ENCODE peak calls at places on chromosomes 11 and 22, in seven cellular contexts. Q is uterus, N is HepG2, T is K562, R is HCT116, B is heart left ventricle, J is endothelial cell of umbilical vein. F is an unnamed sample.

GRCh38 chr11:105042178-105042577 is 3.0 kb downstream of the CARD16 start:
- DNase-seq in Q (no peak), N (no peak), T (no peak), R (no peak), B (no peak), J (no peak), F (no peak)

GRCh38 chr22:37197451-37198289 is 9.6 kb upstream of the C1QTNF6 start:
- DNase-seq in Q (peak), N (peak), T (no peak), R (peak), B (no peak), J (peak), F (no peak)

GRCh38 chr22:38177926-38178604 is 3.6 kb downstream of the PLA2G6 start:
- DNase-seq in Q (peak), N (peak), T (peak), R (peak), B (no peak), J (peak), F (no peak)

GRCh38 chr11:74255741-74256369 is 55.6 kb downstream of the P4HA3 start:
- DNase-seq in Q (peak), N (peak), T (peak), R (peak), B (peak), J (peak), F (peak)

GRCh38 chr22:29004647-29005371 is 56.8 kb downstream of the C22orf31 start:
- DNase-seq in Q (peak), N (peak), T (peak), R (peak), B (peak), J (peak), F (no peak)

GRCh38 chr11:35088226-35088625 is 50.7 kb upstream of the CD44 start:
- DNase-seq in Q (no peak), N (no peak), T (no peak), R (no peak), B (no peak), J (no peak), F (no peak)

GRCh38 chr11:43922974-43923326 is 19.5 kb upstream of the C11orf96 start:
- DNase-seq in Q (peak), N (no peak), T (no peak), R (no peak), B (no peak), J (no peak), F (no peak)

GRCh38 chr11:123451183-123451907 is 21.3 kb downstream of the GRAMD1B start:
- DNase-seq in Q (no peak), N (no peak), T (no peak), R (no peak), B (no peak), J (no peak), F (no peak)

GRCh38 chr11:95708681-95709080 is 80.9 kb downstream of the FAM76B start:
- DNase-seq in Q (no peak), N (no peak), T (no peak), R (no peak), B (no peak), J (no peak), F (no peak)

GRCh38 chr11:61429346-61429690 is 457 bp downstream of the CPSF7 start:
- DNase-seq in Q (peak), N (peak), T (peak), R (peak), B (peak), J (peak), F (peak)

GRCh38 chr22:46546466-46547178 is 9.2 kb upstream of the CELSR1 start:
- DNase-seq in Q (no peak), N (no peak), T (no peak), R (no peak), B (peak), J (peak), F (no peak)

GRCh38 chr11:85787809-85788805 is 22.8 kb downstream of the SYTL2 start:
- DNase-seq in Q (no peak), N (peak), T (no peak), R (no peak), B (no peak), J (peak), F (no peak)

GRCh38 chr11:119829407-119829806 is 100.4 kb upstream of the NECTIN1 start:
- DNase-seq in Q (no peak), N (no peak), T (no peak), R (no peak), B (no peak), J (no peak), F (no peak)

GRCh38 chr11:3775761-3776406 is 21.5 kb downstream of the NUP98 start:
- DNase-seq in Q (no peak), N (no peak), T (no peak), R (no peak), B (no peak), J (no peak), F (no peak)

GRCh38 chr11:115104851-115105453 is 399.3 kb downstream of the CADM1 start:
- DNase-seq in Q (no peak), N (no peak), T (no peak), R (no peak), B (no peak), J (no peak), F (no peak)

GRCh38 chr11:17719028-17719939 is at the start of gene MYOD1:
- DNase-seq in Q (no peak), N (no peak), T (no peak), R (no peak), B (no peak), J (no peak), F (no peak)

GRCh38 chr11:19232910-19233503 is 7.7 kb downstream of the E2F8 start:
- DNase-seq in Q (no peak), N (no peak), T (no peak), R (peak), B (no peak), J (peak), F (no peak)

GRCh38 chr22:24847490-24847889 is 41.5 kb downstream of the SGSM1 start:
- DNase-seq in Q (no peak), N (no peak), T (no peak), R (no peak), B (no peak), J (no peak), F (no peak)

GRCh38 chr22:19656541-19657251 is 57.6 kb upstream of the SEPTIN5 start:
- DNase-seq in Q (no peak), N (no peak), T (no peak), R (no peak), B (no peak), J (no peak), F (no peak)

GRCh38 chr22:34943830-34944229 is 122.1 kb upstream of the ISX start:
- DNase-seq in Q (no peak), N (no peak), T (no peak), R (no peak), B (no peak), J (no peak), F (no peak)

GRCh38 chr11:13682212-13682611 is 13.7 kb downstream of the FAR1 start:
- DNase-seq in Q (no peak), N (no peak), T (no peak), R (no peak), B (no peak), J (peak), F (no peak)

GRCh38 chr22:19604711-19605268 is 80.6 kb upstream of the CLDN5 start:
- DNase-seq in Q (no peak), N (peak), T (peak), R (no peak), B (no peak), J (peak), F (no peak)

GRCh38 chr11:107508201-107508857 is 50.7 kb upstream of the CWF19L2 start:
- DNase-seq in Q (no peak), N (no peak), T (no peak), R (no peak), B (no peak), J (no peak), F (no peak)

GRCh38 chr11:112113539-112114457 is 27.1 kb downstream of the SDHD start:
- DNase-seq in Q (no peak), N (peak), T (peak), R (peak), B (no peak), J (peak), F (peak)

GRCh38 chr22:38461414-38462081 is 6.3 kb upstream of the KDELR3 start:
- DNase-seq in Q (peak), N (peak), T (peak), R (peak), B (peak), J (peak), F (peak)

GRCh38 chr22:28911777-28912669 is 28.7 kb downstream of the ZNRF3 start:
- DNase-seq in Q (no peak), N (peak), T (no peak), R (no peak), B (no peak), J (no peak), F (no peak)

GRCh38 chr22:26321469-26321913 is 107.6 kb upstream of the ASPHD2 start:
- DNase-seq in Q (no peak), N (no peak), T (peak), R (no peak), B (peak), J (no peak), F (no peak)

GRCh38 chr11:94638902-94639373 is 71.8 kb downstream of the PIWIL4 start:
- DNase-seq in Q (no peak), N (no peak), T (no peak), R (no peak), B (no peak), J (peak), F (no peak)

GRCh38 chr11:76863196-76863777 is 2.6 kb downstream of the ACER3 start:
- DNase-seq in Q (no peak), N (no peak), T (no peak), R (no peak), B (peak), J (no peak), F (no peak)

GRCh38 chr11:58647141-58647699 is 24.8 kb downstream of the CNTF start:
- DNase-seq in Q (no peak), N (no peak), T (no peak), R (no peak), B (no peak), J (no peak), F (no peak)

GRCh38 chr11:120331301-120331966 is 4.8 kb upstream of the ARHGEF12 start:
- DNase-seq in Q (no peak), N (no peak), T (no peak), R (no peak), B (no peak), J (no peak), F (no peak)

GRCh38 chr11:79087238-79087956 is 353.4 kb downstream of the TENM4 start:
- DNase-seq in Q (no peak), N (peak), T (no peak), R (no peak), B (no peak), J (peak), F (no peak)

GRCh38 chr11:83292709-83293435 is 6.7 kb upstream of the CCDC90B start:
- DNase-seq in Q (peak), N (peak), T (peak), R (peak), B (no peak), J (peak), F (peak)

GRCh38 chr11:490186-490929 is 16.7 kb downstream of the RNH1 start:
- DNase-seq in Q (no peak), N (no peak), T (no peak), R (no peak), B (no peak), J (no peak), F (no peak)

DNA sequence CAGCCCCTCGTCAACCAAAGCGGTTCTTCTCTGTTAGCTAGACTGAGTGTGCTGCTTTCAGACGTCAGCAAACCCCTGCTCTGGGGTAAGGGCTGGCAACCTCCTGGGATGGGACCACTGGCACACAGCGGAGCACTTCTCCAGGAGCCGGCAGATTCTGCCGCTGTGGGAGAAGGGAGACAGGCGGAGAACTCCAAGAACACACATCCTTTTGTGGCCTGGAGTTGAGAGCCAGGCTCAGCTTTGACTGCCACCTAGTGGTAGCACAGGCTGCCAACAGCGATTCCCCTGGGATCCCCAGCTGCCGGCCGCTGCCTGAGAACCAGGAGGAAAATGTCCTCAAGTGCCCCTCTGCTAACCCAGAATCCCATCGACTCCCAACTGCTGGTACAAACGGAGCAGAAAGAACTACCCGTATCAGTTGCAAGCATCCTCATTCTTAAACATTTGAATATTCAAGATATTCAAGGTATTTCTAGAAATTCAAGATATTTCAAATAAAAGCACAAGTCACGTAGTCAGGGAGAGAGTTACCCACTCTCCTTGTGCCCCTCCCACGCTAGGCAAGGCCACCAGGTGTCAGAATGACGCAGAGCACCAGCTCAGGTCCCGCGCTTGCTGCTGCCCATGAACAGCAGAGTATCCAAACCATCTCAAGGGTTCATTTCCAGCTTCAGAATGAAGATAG is 4.9 kb downstream of the LTO1 start:
- DNase-seq in Q (peak), N (peak), T (peak), R (peak), B (peak), J (peak), F (peak)
- TF ChIP-seq POLR2A in Q (no peak), N (no peak), T (no peak), R (no peak), B (no peak), J (peak), F (peak)

GRCh38 chr22:31248138-31248745 is 36.1 kb downstream of the LIMK2 start:
- DNase-seq in Q (peak), N (no peak), T (peak), R (no peak), B (peak), J (peak), F (peak)
- TF ChIP-seq POLR2A in Q (peak), N (no peak), T (no peak), R (no peak), B (peak), J (no peak), F (no peak)

GRCh38 chr11:12127206-12127898 is 17.0 kb downstream of the MICAL2 start:
- DNase-seq in Q (no peak), N (no peak), T (no peak), R (no peak), B (no peak), J (no peak), F (no peak)

GRCh38 chr11:12128191-12128841 is 17.9 kb downstream of the MICAL2 start:
- DNase-seq in Q (no peak), N (no peak), T (no peak), R (no peak), B (no peak), J (no peak), F (peak)

GRCh38 chr11:12125609-12126149 is 15.3 kb downstream of the MICAL2 start:
- DNase-seq in Q (no peak), N (no peak), T (no peak), R (peak), B (no peak), J (no peak), F (peak)

GRCh38 chr11:12124306-12124705 is 13.9 kb downstream of the MICAL2 start:
- DNase-seq in Q (no peak), N (no peak), T (no peak), R (no peak), B (no peak), J (no peak), F (no peak)

GRCh38 chr11:12126352-12127019 is 16.1 kb downstream of the MICAL2 start:
- DNase-seq in Q (no peak), N (no peak), T (peak), R (no peak), B (no peak), J (no peak), F (no peak)
- TF ChIP-seq POLR2A in Q (no peak), N (no peak), T (no peak), R (no peak), B (no peak), J (no peak), F (no peak)

DNA sequence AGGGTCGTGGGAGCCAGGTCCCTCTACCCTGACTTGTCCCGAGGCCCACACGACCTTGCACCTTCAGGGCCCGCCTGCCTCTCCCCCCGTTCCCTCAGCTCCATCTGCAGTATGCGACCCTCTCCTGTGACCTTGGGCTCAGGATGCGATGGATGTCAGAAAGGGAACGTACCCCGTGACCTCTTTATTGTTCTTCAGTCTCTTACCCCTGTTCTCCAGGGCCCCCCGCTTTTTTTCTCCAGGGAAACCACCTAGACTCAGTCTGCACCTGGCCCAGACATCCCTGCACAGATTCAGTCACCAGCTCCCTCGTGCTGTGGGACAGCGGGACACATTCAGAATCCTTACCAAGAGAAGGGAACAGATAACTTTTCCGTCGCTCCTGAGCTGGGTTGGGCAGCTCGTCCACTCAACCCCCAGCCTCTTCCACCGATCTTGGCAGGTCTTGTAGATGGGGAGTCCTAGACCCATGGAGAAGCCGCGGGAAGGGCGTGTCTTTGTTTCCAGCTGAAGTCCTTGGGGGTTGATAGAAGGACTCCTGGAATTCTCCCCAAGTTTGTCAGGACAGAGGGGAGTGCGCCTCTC is 1.3 kb upstream of the PHOX2A start:
- DNase-seq in Q (no peak), N (no peak), T (no peak), R (no peak), B (no peak), J (no peak), F (no peak)
- TF ChIP-seq POLR2A in Q (no peak), N (no peak), T (no peak), R (no peak), B (no peak), J (no peak), F (no peak)

GRCh38 chr22:17570851-17571631 is 7.7 kb downstream of the SLC25A18 start:
- DNase-seq in Q (peak), N (no peak), T (no peak), R (no peak), B (peak), J (no peak), F (no peak)
- TF ChIP-seq POLR2A in Q (no peak), N (no peak), T (no peak), R (no peak), B (peak), J (no peak), F (no peak)

GRCh38 chr11:1832181-1832988 is 2.4 kb upstream of the SYT8 start:
- DNase-seq in Q (no peak), N (no peak), T (peak), R (no peak), B (peak), J (no peak), F (peak)

GRCh38 chr11:1829039-1829820 is 5.6 kb upstream of the SYT8 start:
- DNase-seq in Q (no peak), N (no peak), T (no peak), R (no peak), B (no peak), J (no peak), F (no peak)

GRCh38 chr11:1830119-1830499 is 4.7 kb upstream of the SYT8 start:
- DNase-seq in Q (no peak), N (no peak), T (no peak), R (no peak), B (no peak), J (no peak), F (no peak)

GRCh38 chr11:1831338-1832180 is 3.2 kb upstream of the SYT8 start:
- DNase-seq in Q (no peak), N (no peak), T (no peak), R (no peak), B (no peak), J (no peak), F (no peak)

GRCh38 chr11:1830500-1831223 is 4.1 kb upstream of the SYT8 start:
- DNase-seq in Q (no peak), N (peak), T (no peak), R (no peak), B (no peak), J (no peak), F (no peak)
- TF ChIP-seq POLR2A in Q (no peak), N (no peak), T (no peak), R (no peak), B (no peak), J (no peak), F (no peak)

GRCh38 chr22:50140615-50141014 is 29.9 kb upstream of the PANX2 start:
- DNase-seq in Q (no peak), N (peak), T (no peak), R (no peak), B (no peak), J (no peak), F (no peak)
- TF ChIP-seq POLR2A in Q (no peak), N (no peak), T (no peak), R (no peak), B (no peak), J (no peak), F (no peak)

GRCh38 chr11:47417712-47418111 is 8.5 kb downstream of the PSMC3 start:
- DNase-seq in Q (no peak), N (no peak), T (no peak), R (no peak), B (no peak), J (no peak), F (no peak)

GRCh38 chr11:47414685-47415070 is 6.3 kb downstream of the SLC39A13 start:
- DNase-seq in Q (no peak), N (no peak), T (no peak), R (no peak), B (no peak), J (no peak), F (no peak)

GRCh38 chr11:47415949-47416472 is 7.6 kb downstream of the SLC39A13 start:
- DNase-seq in Q (peak), N (no peak), T (no peak), R (peak), B (peak), J (peak), F (no peak)

GRCh38 chr11:47415091-47415854 is 6.9 kb downstream of the SLC39A13 start:
- DNase-seq in Q (no peak), N (no peak), T (no peak), R (no peak), B (no peak), J (no peak), F (no peak)

GRCh38 chr11:47418454-47419259 is 7.6 kb downstream of the PSMC3 start:
- DNase-seq in Q (no peak), N (no peak), T (no peak), R (no peak), B (no peak), J (no peak), F (no peak)
- TF ChIP-seq POLR2A in Q (no peak), N (no peak), T (peak), R (no peak), B (no peak), J (peak), F (no peak)

GRCh38 chr22:21643533-21644357 is 1.6 kb downstream of the SDF2L1 start:
- DNase-seq in Q (no peak), N (no peak), T (peak), R (no peak), B (no peak), J (no peak), F (no peak)

GRCh38 chr22:21641417-21641794 is 696 bp upstream of the SDF2L1 start:
- DNase-seq in Q (no peak), N (peak), T (peak), R (no peak), B (no peak), J (peak), F (peak)

GRCh38 chr22:21640810-21641209 is 1.3 kb upstream of the SDF2L1 start:
- DNase-seq in Q (no peak), N (no peak), T (no peak), R (no peak), B (no peak), J (no peak), F (no peak)

GRCh38 chr22:21642584-21643448 is 714 bp downstream of the SDF2L1 start:
- DNase-seq in Q (no peak), N (peak), T (peak), R (no peak), B (no peak), J (peak), F (peak)

GRCh38 chr22:21641795-21642583 is at the start of gene SDF2L1:
- DNase-seq in Q (peak), N (peak), T (peak), R (peak), B (peak), J (peak), F (peak)
- TF ChIP-seq POLR2A in Q (no peak), N (peak), T (no peak), R (peak), B (peak), J (peak), F (peak)

F was measured in erythroblast.